ENCODE peak calls at places on chromosomes 1 and 21, in four cellular contexts. B is body of pancreas, P is stomach, W is uterus. M is an unnamed sample. For H3K36me3, the result is how much of the 10 kb centered on the place peaks cover.

GRCh38 chr1:248631354-248632041 is 3.4 kb downstream of the OR2T11 start:
- DNase-seq in B (no peak), P (no peak), W (no peak), M (no peak)

GRCh38 chr1:6859415-6860343 is 74.4 kb downstream of the CAMTA1 start:
- DNase-seq in B (no peak), P (no peak), W (no peak), M (no peak)

GRCh38 chr1:234726359-234726836 is 116.4 kb upstream of the IRF2BP2 start:
- DNase-seq in B (no peak), P (no peak), W (no peak), M (no peak)

GRCh38 chr1:3811595-3811911 is 15.3 kb upstream of the LRRC47 start:
- DNase-seq in B (no peak), P (no peak), W (no peak), M (no peak)

GRCh38 chr1:173269490-173270230 is 62.5 kb upstream of the TNFSF4 start:
- DNase-seq in B (no peak), P (no peak), W (no peak), M (no peak)

GRCh38 chr21:43691801-43692200 is 27.1 kb upstream of the PDXK start:
- DNase-seq in B (no peak), P (no peak), W (no peak), M (no peak)

GRCh38 chr1:18278953-18279712 is 171.5 kb downstream of the IGSF21 start:
- DNase-seq in B (no peak), P (no peak), W (no peak), M (no peak)

GRCh38 chr1:192448026-192448578 is 127.5 kb upstream of the RGS1 start:
- DNase-seq in B (no peak), P (no peak), W (no peak), M (no peak)

GRCh38 chr1:21592086-21592865 is 76.9 kb downstream of the RAP1GAP start:
- DNase-seq in B (no peak), P (no peak), W (no peak), M (no peak)

GRCh38 chr1:113756461-113756860 is 2.8 kb downstream of the PHTF1 start:
- DNase-seq in B (no peak), P (no peak), W (no peak), M (no peak)

GRCh38 chr21:41678016-41678935 is 88.6 kb downstream of the RIPK4 start:
- DNase-seq in B (peak), P (peak), W (no peak), M (no peak)

GRCh38 chr1:79966438-79966837 is 959.9 kb upstream of the ADGRL4 start:
- DNase-seq in B (no peak), P (no peak), W (no peak), M (no peak)

GRCh38 chr1:45854724-45855123 is 51.3 kb downstream of the MAST2 start:
- DNase-seq in B (no peak), P (no peak), W (no peak), M (no peak)

GRCh38 chr1:8512504-8512903 is 194.6 kb downstream of the SLC45A1 start:
- DNase-seq in B (no peak), P (no peak), W (no peak), M (no peak)

GRCh38 chr1:235642021-235642942 is 7.3 kb downstream of the GNG4 start:
- DNase-seq in B (peak), P (peak), W (no peak), M (no peak)

GRCh38 chr1:117628343-117628742 is 22.5 kb downstream of the TENT5C start:
- DNase-seq in B (no peak), P (no peak), W (no peak), M (no peak)

GRCh38 chr1:51303315-51303714 is 27.0 kb downstream of the TTC39A start:
- DNase-seq in B (no peak), P (no peak), W (no peak), M (no peak)

GRCh38 chr1:47629201-47629600 is 191.4 kb downstream of the FOXD2 start:
- DNase-seq in B (no peak), P (no peak), W (no peak), M (no peak)

GRCh38 chr1:113389356-113389952 is 861 bp upstream of the MAGI3 start:
- DNase-seq in B (peak), P (no peak), W (no peak), M (no peak)

GRCh38 chr1:60857851-60858250 is 224.5 kb upstream of the NFIA start:
- DNase-seq in B (no peak), P (no peak), W (no peak), M (no peak)

GRCh38 chr1:245118066-245118465 is 36.7 kb upstream of the KIF26B start:
- DNase-seq in B (no peak), P (no peak), W (no peak), M (no peak)

GRCh38 chr1:2384941-2385481 is 6.3 kb downstream of the MORN1 start:
- DNase-seq in B (no peak), P (no peak), W (no peak), M (no peak)

GRCh38 chr1:24643362-24644346 is 552 bp downstream of the SRRM1 start:
- DNase-seq in B (no peak), P (peak), W (no peak), M (no peak)

GRCh38 chr1:156534424-156535060 is 34.0 kb upstream of the MEF2D start:
- DNase-seq in B (no peak), P (no peak), W (no peak), M (no peak)

GRCh38 chr1:2821970-2822620 is 20.6 kb upstream of the TTC34 start:
- DNase-seq in B (peak), P (peak), W (no peak), M (no peak)

GRCh38 chr1:14520514-14521163 is 77.8 kb upstream of the KAZN start:
- DNase-seq in B (no peak), P (no peak), W (no peak), M (no peak)

GRCh38 chr1:34683616-34684015 is 71.2 kb upstream of the GJB5 start:
- DNase-seq in B (no peak), P (no peak), W (no peak), M (peak)

GRCh38 chr1:173295391-173295790 is 88.3 kb upstream of the TNFSF4 start:
- DNase-seq in B (no peak), P (no peak), W (no peak), M (no peak)

GRCh38 chr1:46596846-46597245 is 7.2 kb downstream of the MKNK1 start:
- DNase-seq in B (no peak), P (no peak), W (no peak), M (no peak)

GRCh38 chr21:36790616-36791015 is 91.7 kb downstream of the SIM2 start:
- DNase-seq in B (no peak), P (no peak), W (no peak), M (no peak)

GRCh38 chr1:59673575-59674467 is 140.9 kb upstream of the HOOK1 start:
- DNase-seq in B (peak), P (peak), W (peak), M (peak)

GRCh38 chr1:203593723-203594122 is 32.9 kb upstream of the ATP2B4 start:
- DNase-seq in B (peak), P (peak), W (no peak), M (no peak)

GRCh38 chr1:75188892-75189291 is 54.7 kb downstream of the LHX8 start:
- DNase-seq in B (no peak), P (no peak), W (no peak), M (no peak)
- TF ChIP-seq POLR2A in B (no peak), P (no peak), W (no peak), M (no peak)

GRCh38 chr1:16445052-16445451 is 4.5 kb downstream of the NECAP2 start:
- DNase-seq in B (no peak), P (no peak), W (no peak), M (no peak)
- H3K36me3 ChIP-seq in B (under half), P (half or more), W (under half), M (half or more)

GRCh38 chr1:207052736-207053545 is at the start of gene PFKFB2:
- DNase-seq in B (peak), P (peak), W (peak), M (peak)
- TF ChIP-seq POLR2A in B (peak), P (no peak), W (peak), M (peak)

GRCh38 chr1:11150326-11150725 is 38.8 kb upstream of the ANGPTL7 start:
- DNase-seq in B (no peak), P (no peak), W (no peak), M (no peak)
- H3K36me3 ChIP-seq in B (under half), P (under half), W (under half), M (half or more)

DNA sequence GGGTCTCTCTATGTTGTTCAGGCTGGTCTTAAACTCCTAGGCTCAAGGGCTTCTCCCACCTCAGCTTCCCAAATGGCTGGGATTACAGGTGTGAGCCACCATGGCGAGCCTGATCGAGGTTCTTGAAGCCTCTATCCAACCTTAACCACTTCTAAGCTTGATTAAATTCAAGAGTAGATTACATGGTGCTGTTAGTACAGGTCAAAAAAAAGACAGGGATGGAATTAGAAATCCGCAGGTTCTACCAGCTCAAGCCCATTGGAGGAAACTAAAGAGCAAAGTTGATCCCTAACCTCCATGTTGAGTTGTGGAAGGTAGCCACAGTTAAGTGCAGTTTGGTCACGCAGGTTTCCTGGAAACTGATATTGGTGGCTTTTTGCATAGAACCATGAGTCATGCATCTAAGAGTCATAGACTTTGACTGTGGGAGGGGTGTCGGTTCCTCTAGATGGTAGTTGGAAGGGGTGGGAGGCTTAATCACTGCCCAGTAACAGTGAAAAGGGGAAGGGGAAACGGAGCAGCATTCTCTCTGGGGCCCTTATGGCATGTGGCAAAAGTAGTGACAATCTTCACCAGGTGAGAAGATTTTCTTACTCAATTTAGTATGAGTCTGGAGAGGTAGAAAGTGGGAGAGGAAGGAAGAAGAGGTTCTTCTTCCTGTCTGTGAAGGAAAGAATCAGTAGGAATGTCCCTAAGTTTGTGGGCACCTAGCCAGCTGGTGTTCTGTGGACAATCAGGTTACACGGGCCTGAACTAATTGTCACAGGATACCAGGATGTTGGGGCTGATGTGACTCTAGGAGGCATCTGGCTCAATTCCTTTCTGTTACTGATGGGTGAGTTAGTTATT is 7.0 kb downstream of the CD53 start:
- DNase-seq in B (peak), P (no peak), W (no peak), M (no peak)
- TF ChIP-seq POLR2A in B (no peak), P (no peak), W (no peak), M (no peak)

GRCh38 chr1:15953294-15953771 is 22.6 kb downstream of the ZBTB17 start:
- DNase-seq in B (no peak), P (no peak), W (no peak), M (no peak)

GRCh38 chr1:15950763-15951295 is 25.1 kb downstream of the ZBTB17 start:
- DNase-seq in B (peak), P (no peak), W (peak), M (no peak)

GRCh38 chr1:15950302-15950701 is 25.6 kb downstream of the ZBTB17 start:
- DNase-seq in B (no peak), P (no peak), W (no peak), M (no peak)

GRCh38 chr1:15952317-15953258 is 23.3 kb downstream of the ZBTB17 start:
- DNase-seq in B (no peak), P (no peak), W (no peak), M (no peak)

GRCh38 chr1:15951341-15952153 is 24.4 kb downstream of the ZBTB17 start:
- DNase-seq in B (no peak), P (no peak), W (no peak), M (no peak)
- H3K36me3 ChIP-seq in B (under half), P (under half), W (under half), M (under half)

DNA sequence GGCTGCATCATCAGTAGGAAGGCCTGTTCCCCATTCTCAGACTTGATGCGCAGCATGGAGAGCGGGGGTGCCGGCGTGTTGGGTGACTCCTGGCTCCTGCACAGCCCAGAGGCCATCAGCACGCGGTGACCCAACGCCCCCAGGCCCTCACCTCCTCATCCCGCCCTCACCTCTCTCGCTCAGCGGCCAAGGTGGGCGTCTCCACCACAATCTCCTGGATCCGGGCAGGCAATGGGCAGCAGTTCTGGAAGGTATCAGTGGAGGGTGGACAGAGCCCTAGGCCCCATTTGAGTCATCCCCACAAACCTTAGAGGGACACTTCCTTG is 2.8 kb downstream of the SH3BGRL3 start:
- DNase-seq in B (no peak), P (no peak), W (no peak), M (no peak)
- TF ChIP-seq POLR2A in B (no peak), P (no peak), W (no peak), M (no peak)

DNA sequence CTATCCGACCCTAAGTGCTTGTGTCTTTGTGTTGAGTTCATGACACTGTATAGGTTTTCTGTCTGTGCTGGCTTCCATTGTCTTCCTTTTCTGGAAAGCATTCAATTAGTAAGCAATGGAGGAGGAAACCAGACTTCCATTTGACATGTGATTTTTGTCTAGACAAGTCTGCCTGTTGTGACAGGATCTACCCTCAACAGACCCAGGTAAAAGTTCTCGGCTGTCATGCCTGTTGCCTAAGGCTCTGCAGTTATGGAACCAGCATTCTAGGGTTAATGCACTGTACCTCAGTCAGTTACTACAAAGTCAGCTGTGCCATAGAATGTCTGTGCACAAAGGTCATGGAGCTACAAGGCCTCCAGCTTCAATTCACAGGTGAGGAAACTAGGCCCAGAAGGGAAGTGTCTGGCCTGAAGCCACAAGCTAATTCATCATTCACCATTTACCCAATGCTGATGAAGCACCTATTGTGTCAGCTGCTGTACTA is 72.4 kb downstream of the PLPP3 start:
- DNase-seq in B (no peak), P (no peak), W (no peak), M (no peak)
- H3K36me3 ChIP-seq in B (under half), P (under half), W (under half), M (half or more)

GRCh38 chr1:81801032-81801833 is 499 bp downstream of the ADGRL2 start:
- DNase-seq in B (peak), P (peak), W (peak), M (peak)

GRCh38 chr1:81803423-81804103 is 2.8 kb downstream of the ADGRL2 start:
- DNase-seq in B (peak), P (no peak), W (no peak), M (no peak)

GRCh38 chr1:81804320-81804719 is 3.6 kb downstream of the ADGRL2 start:
- DNase-seq in B (no peak), P (no peak), W (no peak), M (no peak)

GRCh38 chr1:81801834-81802531 is 1.2 kb downstream of the ADGRL2 start:
- DNase-seq in B (peak), P (peak), W (peak), M (no peak)

GRCh38 chr1:81802601-81803422 is 2.1 kb downstream of the ADGRL2 start:
- DNase-seq in B (peak), P (peak), W (peak), M (no peak)
- TF ChIP-seq POLR2A in B (no peak), P (no peak), W (no peak), M (no peak)

GRCh38 chr1:171792656-171793055 is 11.2 kb downstream of the METTL13 start:
- DNase-seq in B (no peak), P (no peak), W (no peak), M (no peak)
- H3K36me3 ChIP-seq in B (under half), P (half or more), W (under half), M (half or more)